ENCODE peak calls at places on chromosome 2, in five cellular contexts. R, B, L, W and V are unnamed samples.

GRCh38 chr2:7857904-7858303 is 824.0 kb upstream of the ID2 start:
- DNase-seq in R (no peak), B (no peak), L (no peak), W (no peak), V (no peak)

GRCh38 chr2:20443276-20443920 is 3.5 kb upstream of the RHOB start:
- DNase-seq in R (no peak), B (peak; percentile 19), L (peak; percentile 7), W (peak; percentile 85), V (no peak)

GRCh38 chr2:156892449-156893335 is 364.8 kb upstream of the GALNT5 start:
- DNase-seq in R (no peak), B (no peak), L (peak; percentile 43), W (peak; percentile 36), V (no peak)

GRCh38 chr2:100780203-100781008 is 39.5 kb upstream of the NPAS2 start:
- DNase-seq in R (no peak), B (no peak), L (no peak), W (peak; percentile 69), V (no peak)

GRCh38 chr2:216516730-216517350 is 18.2 kb downstream of the RPL37A start:
- DNase-seq in R (no peak), B (no peak), L (no peak), W (peak; percentile 75), V (no peak)

GRCh38 chr2:157784169-157784822 is 91.8 kb downstream of the ACVR1 start:
- DNase-seq in R (no peak), B (no peak), L (no peak), W (no peak), V (no peak)

GRCh38 chr2:210387074-210387473 is 72.1 kb upstream of the MYL1 start:
- DNase-seq in R (no peak), B (no peak), L (no peak), W (no peak), V (no peak)

GRCh38 chr2:133434962-133435668 is 133.1 kb downstream of the NCKAP5 start:
- DNase-seq in R (no peak), B (no peak), L (no peak), W (no peak), V (no peak)

GRCh38 chr2:232351686-232352510 is 26.7 kb upstream of the ALPP start:
- DNase-seq in R (no peak), B (no peak), L (no peak), W (no peak), V (no peak)

GRCh38 chr2:98034745-98035144 is 39.0 kb upstream of the TMEM131 start:
- DNase-seq in R (no peak), B (no peak), L (no peak), W (no peak), V (no peak)

GRCh38 chr2:172912245-172912644 is 163.4 kb upstream of the MAP3K20 start:
- DNase-seq in R (no peak), B (no peak), L (no peak), W (no peak), V (no peak)

GRCh38 chr2:80304522-80304878 is at the start of gene LRRTM1:
- DNase-seq in R (peak; percentile 64), B (no peak), L (no peak), W (no peak), V (no peak)

GRCh38 chr2:197211881-197212342 is 98.7 kb downstream of the ANKRD44 start:
- DNase-seq in R (no peak), B (no peak), L (no peak), W (no peak), V (no peak)

GRCh38 chr2:136019304-136019703 is 33.9 kb upstream of the DARS1 start:
- DNase-seq in R (no peak), B (no peak), L (peak; percentile 16), W (peak; percentile 76), V (no peak)

GRCh38 chr2:206984206-206984605 is 44.9 kb downstream of the CPO start:
- DNase-seq in R (no peak), B (no peak), L (no peak), W (peak; percentile 5), V (no peak)

GRCh38 chr2:150911766-150912280 is 349.8 kb downstream of the RBM43 start:
- DNase-seq in R (no peak), B (peak; percentile 74), L (no peak), W (peak; percentile 8), V (no peak)

GRCh38 chr2:70830333-70830732 is 5.3 kb downstream of the CD207 start:
- DNase-seq in R (no peak), B (no peak), L (no peak), W (no peak), V (no peak)

GRCh38 chr2:75146221-75146902 is 53.0 kb downstream of the TACR1 start:
- DNase-seq in R (no peak), B (no peak), L (no peak), W (no peak), V (no peak)

GRCh38 chr2:284896-285492 is 2.9 kb downstream of the ALKAL2 start:
- DNase-seq in R (no peak), B (no peak), L (no peak), W (no peak), V (no peak)

GRCh38 chr2:237593596-237594310 is 3.2 kb upstream of the RAB17 start:
- DNase-seq in R (no peak), B (no peak), L (no peak), W (no peak), V (no peak)

GRCh38 chr2:28603821-28604220 is 108.0 kb downstream of the PLB1 start:
- DNase-seq in R (no peak), B (no peak), L (no peak), W (no peak), V (no peak)

GRCh38 chr2:240431276-240431662 is 4.2 kb upstream of the GPC1 start:
- DNase-seq in R (peak; percentile 11), B (peak; percentile 6), L (no peak), W (no peak), V (no peak)

GRCh38 chr2:171952748-171953147 is 30.5 kb downstream of the HAT1 start:
- DNase-seq in R (no peak), B (no peak), L (no peak), W (no peak), V (no peak)

GRCh38 chr2:24210106-24210455 is 35.2 kb downstream of the FAM228A start:
- DNase-seq in R (no peak), B (no peak), L (no peak), W (no peak), V (no peak)

GRCh38 chr2:54454922-54455583 is 1.1 kb upstream of the SPTBN1 start:
- DNase-seq in R (no peak), B (no peak), L (no peak), W (no peak), V (no peak)

GRCh38 chr2:146240376-146240775 is 1604.5 kb upstream of the ACVR2A start:
- DNase-seq in R (no peak), B (no peak), L (no peak), W (no peak), V (no peak)

GRCh38 chr2:227000123-227000522 is 163.9 kb downstream of the COL4A4 start:
- DNase-seq in R (no peak), B (no peak), L (no peak), W (no peak), V (no peak)

GRCh38 chr2:159549234-159549633 is 67.1 kb downstream of the BAZ2B start:
- DNase-seq in R (no peak), B (no peak), L (no peak), W (peak; percentile 57), V (no peak)

GRCh38 chr2:236745420-236746210 is 176.0 kb downstream of the ACKR3 start:
- DNase-seq in R (no peak), B (no peak), L (no peak), W (no peak), V (no peak)

GRCh38 chr2:118980022-118980421 is 38.0 kb downstream of the MARCO start:
- DNase-seq in R (no peak), B (no peak), L (no peak), W (no peak), V (no peak)

GRCh38 chr2:3487028-3487425 is 32.3 kb downstream of the ADI1 start:
- DNase-seq in R (no peak), B (no peak), L (no peak), W (no peak), V (no peak)

GRCh38 chr2:200787351-200788128 is 24.2 kb upstream of the BZW1 start:
- DNase-seq in R (no peak), B (no peak), L (no peak), W (no peak), V (no peak)

GRCh38 chr2:174729797-174730529 is 34.3 kb downstream of the CHRNA1 start:
- DNase-seq in R (no peak), B (no peak), L (no peak), W (no peak), V (no peak)